ENCODE peak calls at places on chromosomes 16 and 17, in ten cellular contexts. P is glutamatergic neuron, U is IMR-90, R is GM23338, Z is CD14-positive monocyte, H is AG10803, I is Calu3, O is progenitor cell of endocrine pancreas, Q is GM06990, N is testis. A is an unnamed sample.

GRCh38 chr17:78680436-78680835 is 101.6 kb downstream of the CYTH1 start:
- DNase-seq in P (no peak), U (no peak), R (no peak), Z (no peak), H (no peak), I (no peak), O (no peak), Q (no peak), N (no peak), A (no peak)

GRCh38 chr17:16304832-16305231 is 48.4 kb downstream of the CENPV start:
- DNase-seq in P (no peak), U (peak), R (peak), Z (no peak), H (peak), I (peak), O (no peak), Q (no peak), N (no peak), A (peak)

GRCh38 chr17:28897769-28898259 is 281 bp upstream of the FLOT2 start:
- DNase-seq in P (no peak), U (no peak), R (no peak), Z (no peak), H (no peak), I (no peak), O (no peak), Q (no peak), N (peak), A (no peak)

GRCh38 chr16:53105565-53105964 is 50.8 kb downstream of the CHD9 start:
- DNase-seq in P (no peak), U (no peak), R (no peak), Z (no peak), H (no peak), I (no peak), O (no peak), Q (no peak), N (no peak), A (no peak)

GRCh38 chr16:85047867-85048455 is 20.4 kb downstream of the KIAA0513 start:
- DNase-seq in P (no peak), U (no peak), R (no peak), Z (no peak), H (no peak), I (no peak), O (no peak), Q (no peak), N (no peak), A (no peak)

GRCh38 chr16:87562201-87562600 is 40.1 kb upstream of the JPH3 start:
- DNase-seq in P (no peak), U (no peak), R (no peak), Z (no peak), H (no peak), I (no peak), O (no peak), Q (no peak), N (no peak), A (no peak)

GRCh38 chr17:297758-298157 is 54.8 kb downstream of the RPH3AL start:
- DNase-seq in P (no peak), U (no peak), R (no peak), Z (no peak), H (no peak), I (no peak), O (no peak), Q (no peak), N (no peak), A (no peak)

GRCh38 chr17:57607553-57608120 is 137.5 kb downstream of the CCDC182 start:
- DNase-seq in P (no peak), U (no peak), R (no peak), Z (no peak), H (no peak), I (no peak), O (no peak), Q (no peak), N (no peak), A (no peak)

GRCh38 chr17:49434821-49435581 is 20.3 kb upstream of the PHB1 start:
- DNase-seq in P (peak), U (peak), R (peak), Z (no peak), H (peak), I (peak), O (peak), Q (no peak), N (peak), A (peak)

GRCh38 chr17:66580178-66580577 is 254.7 kb upstream of the CACNG5 start:
- DNase-seq in P (no peak), U (peak), R (peak), Z (no peak), H (peak), I (peak), O (no peak), Q (no peak), N (peak), A (peak)

GRCh38 chr17:19265755-19266154 is 28.6 kb downstream of the EPN2 start:
- DNase-seq in P (no peak), U (peak), R (no peak), Z (no peak), H (no peak), I (no peak), O (no peak), Q (no peak), N (no peak), A (no peak)

GRCh38 chr16:2715064-2715463 is 5.0 kb downstream of the PRSS27 start:
- DNase-seq in P (no peak), U (no peak), R (peak), Z (no peak), H (no peak), I (no peak), O (no peak), Q (no peak), N (no peak), A (no peak)

GRCh38 chr16:78198299-78198698 is 98.8 kb downstream of the WWOX start:
- DNase-seq in P (no peak), U (no peak), R (no peak), Z (no peak), H (no peak), I (no peak), O (no peak), Q (no peak), N (no peak), A (no peak)

GRCh38 chr17:82041139-82041814 is 3.8 kb upstream of the DCXR start:
- DNase-seq in P (no peak), U (no peak), R (no peak), Z (no peak), H (no peak), I (no peak), O (no peak), Q (no peak), N (no peak), A (no peak)

GRCh38 chr17:61831099-61831498 is 32.2 kb downstream of the BRIP1 start:
- DNase-seq in P (no peak), U (no peak), R (no peak), Z (no peak), H (no peak), I (no peak), O (no peak), Q (no peak), N (no peak), A (no peak)

GRCh38 chr16:85428899-85429775 is 184.0 kb upstream of the GSE1 start:
- DNase-seq in P (no peak), U (no peak), R (no peak), Z (peak), H (no peak), I (no peak), O (peak), Q (no peak), N (peak), A (peak)

DNA sequence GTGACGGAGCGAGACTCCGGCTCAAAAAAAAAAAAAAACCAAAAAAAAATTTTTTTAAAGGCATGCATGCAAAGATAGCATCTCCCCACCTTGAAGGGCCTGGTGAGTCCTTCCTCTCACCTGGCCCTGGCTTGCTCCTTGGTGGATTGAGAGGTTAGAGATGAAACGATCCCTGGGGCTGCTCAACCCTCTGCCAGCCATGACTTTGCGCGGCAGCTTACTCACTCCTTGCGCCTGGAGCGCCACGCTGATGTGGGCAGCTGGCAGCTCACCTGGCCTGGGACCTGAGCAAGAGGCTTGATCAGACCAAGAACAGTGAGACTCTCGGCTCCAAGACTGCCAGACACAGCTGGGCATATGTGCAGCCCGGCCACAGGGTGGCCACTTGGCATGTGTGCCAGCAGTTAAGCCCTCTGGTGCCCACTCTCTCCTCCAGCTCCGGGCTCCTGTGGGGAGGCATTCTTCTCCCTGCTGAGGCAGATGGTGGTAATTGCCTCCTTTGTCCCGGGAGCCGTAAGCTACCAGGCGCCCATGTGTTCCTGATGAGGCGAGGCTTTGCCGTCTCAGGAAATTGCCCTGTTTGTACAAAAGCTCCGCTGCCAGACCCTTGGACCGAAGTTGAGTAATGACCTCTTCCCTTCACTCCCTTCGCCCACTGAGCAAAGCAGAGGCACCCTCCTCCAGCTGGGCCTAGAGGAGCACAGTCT is 5.1 kb upstream of the EVPL start:
- DNase-seq in P (no peak), U (no peak), R (no peak), Z (no peak), H (no peak), I (peak), O (no peak), Q (no peak), N (no peak), A (no peak)
- TF ChIP-seq CTCF in P (no peak), U (no peak), R (no peak), Z (no peak), H (no peak), I (no peak), O (no peak), Q (no peak), N (peak), A (no peak)

GRCh38 chr16:79703066-79703465 is 102.5 kb upstream of the MAF start:
- DNase-seq in P (no peak), U (no peak), R (no peak), Z (no peak), H (no peak), I (no peak), O (no peak), Q (no peak), N (no peak), A (no peak)
- TF ChIP-seq CTCF in P (no peak), U (no peak), R (no peak), Z (no peak), H (no peak), I (no peak), O (no peak), Q (no peak), N (no peak), A (no peak)

GRCh38 chr17:4560837-4561241 is 462 bp upstream of the GGT6 start:
- DNase-seq in P (no peak), U (no peak), R (peak), Z (peak), H (peak), I (no peak), O (no peak), Q (no peak), N (peak), A (no peak)
- TF ChIP-seq CTCF in P (no peak), U (peak), R (peak), Z (no peak), H (no peak), I (no peak), O (peak), Q (no peak), N (no peak), A (no peak)

GRCh38 chr16:67525176-67525860 is 3.3 kb upstream of the RIPOR1 start:
- DNase-seq in P (no peak), U (peak), R (peak), Z (no peak), H (peak), I (no peak), O (no peak), Q (no peak), N (no peak), A (no peak)
- TF ChIP-seq CTCF in P (no peak), U (peak), R (no peak), Z (no peak), H (peak), I (no peak), O (no peak), Q (no peak), N (no peak), A (no peak)

DNA sequence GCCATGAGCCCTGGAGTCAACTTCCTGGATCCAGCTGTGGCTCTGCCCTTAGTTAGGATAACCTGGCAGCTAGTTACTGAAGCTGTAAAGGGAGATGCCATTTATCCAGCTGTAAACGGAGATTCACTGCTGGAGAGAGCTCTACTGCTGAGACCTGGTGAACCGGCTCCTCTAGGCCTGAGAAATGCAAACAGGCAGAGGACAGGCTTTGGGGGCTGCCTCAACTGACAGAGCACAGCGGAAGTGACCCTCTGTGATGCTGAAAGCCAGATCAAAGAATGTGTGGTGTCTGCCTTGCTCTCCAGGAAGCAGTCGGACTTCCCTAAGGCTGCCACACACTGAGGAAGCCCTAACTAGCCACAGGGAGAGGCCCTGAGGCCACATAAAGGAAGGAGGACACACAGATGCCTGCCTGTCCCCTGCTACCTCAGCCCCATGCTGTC is 21.9 kb upstream of the GPRC5C start:
- DNase-seq in P (no peak), U (no peak), R (no peak), Z (no peak), H (no peak), I (no peak), O (no peak), Q (no peak), N (no peak), A (no peak)
- TF ChIP-seq CTCF in P (no peak), U (no peak), R (no peak), Z (no peak), H (no peak), I (no peak), O (no peak), Q (no peak), N (no peak), A (no peak)

DNA sequence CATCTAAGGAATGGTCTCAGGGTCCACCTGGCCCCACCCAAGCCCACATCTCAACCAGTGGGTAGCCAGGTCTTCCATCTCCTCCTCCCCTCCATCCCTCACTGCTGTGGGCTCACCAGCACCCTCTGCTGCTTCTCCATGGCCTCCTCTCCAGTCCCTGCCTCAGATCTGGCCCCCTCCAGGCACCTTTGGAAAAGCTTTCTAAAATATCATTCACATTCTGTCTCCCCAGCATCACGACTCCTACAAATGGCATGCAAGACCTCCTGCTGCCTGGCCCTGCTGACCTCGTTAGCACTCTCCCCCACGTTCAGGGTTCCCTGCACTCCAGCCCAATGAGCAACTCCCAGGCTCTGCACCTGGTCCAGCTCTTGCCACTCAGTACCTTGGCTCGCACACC is 13.7 kb downstream of the GLP2R start:
- DNase-seq in P (no peak), U (peak), R (peak), Z (no peak), H (peak), I (no peak), O (no peak), Q (no peak), N (no peak), A (no peak)
- TF ChIP-seq CTCF in P (no peak), U (peak), R (peak), Z (no peak), H (no peak), I (no peak), O (no peak), Q (no peak), N (no peak), A (no peak)

GRCh38 chr16:81645303-81645702 is 133.8 kb upstream of the PLCG2 start:
- DNase-seq in P (no peak), U (peak), R (no peak), Z (no peak), H (peak), I (no peak), O (no peak), Q (no peak), N (no peak), A (no peak)
- TF ChIP-seq CTCF in P (no peak), U (no peak), R (no peak), Z (no peak), H (no peak), I (no peak), O (no peak), Q (no peak), N (no peak), A (no peak)

DNA sequence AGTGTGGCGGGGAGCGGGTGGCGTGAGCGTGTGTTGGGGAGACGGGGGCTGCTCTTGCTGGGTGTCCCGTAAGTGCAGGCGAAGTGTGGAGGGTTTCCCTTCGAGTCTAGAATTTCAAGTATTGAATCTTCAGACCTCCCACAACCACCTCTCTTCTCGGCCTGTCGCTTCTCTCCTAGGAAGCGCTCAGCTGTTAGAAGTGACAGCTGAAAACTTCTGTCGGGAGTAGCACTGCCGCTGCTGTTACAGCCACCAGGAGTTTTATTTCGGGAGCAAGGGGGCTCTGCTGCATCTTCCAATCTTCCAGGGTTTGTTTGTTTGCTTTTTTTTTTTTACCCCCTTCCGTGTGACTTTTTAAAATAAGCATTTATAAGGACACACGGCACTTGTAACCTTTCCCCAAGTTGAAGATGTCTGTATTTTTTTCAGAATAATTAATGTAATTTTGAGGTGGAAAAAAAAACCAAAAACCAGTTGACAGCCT is 738 bp downstream of the RPS6KB1 start:
- DNase-seq in P (no peak), U (peak), R (peak), Z (no peak), H (peak), I (peak), O (no peak), Q (no peak), N (peak), A (no peak)
- TF ChIP-seq CTCF in P (no peak), U (no peak), R (no peak), Z (no peak), H (peak), I (no peak), O (no peak), Q (no peak), N (no peak), A (no peak)

GRCh38 chr17:7394452-7395191 is at the start of gene PLSCR3:
- DNase-seq in P (peak), U (peak), R (peak), Z (peak), H (peak), I (peak), O (peak), Q (peak), N (peak), A (peak)
- TF ChIP-seq CTCF in P (peak), U (peak), R (peak), Z (peak), H (peak), I (peak), O (peak), Q (peak), N (peak), A (peak)